ENCODE peak calls at places on chromosome 18, in eight cellular contexts. I, U, A, Q, P, Z, K and X are unnamed samples.

GRCh38 chr18:26307161-26307773 is 81.0 kb downstream of the TAF4B start:
- DNase-seq in A (no peak), I (peak), Z (no peak), P (no peak), Q (peak), U (peak), K (peak), X (peak)

GRCh38 chr18:36149514-36150289 is 20.0 kb downstream of the ELP2 start:
- DNase-seq in I (peak), U (no peak), A (no peak), P (no peak), Q (no peak), Z (no peak), K (no peak), X (no peak)

GRCh38 chr18:79798999-79799370 is 1.2 kb downstream of the KCNG2 start:
- DNase-seq in I (no peak), U (peak), K (no peak), P (no peak), A (no peak), Z (no peak), Q (no peak), X (no peak)

GRCh38 chr18:9209230-9209629 is 72.6 kb downstream of the ANKRD12 start:
- DNase-seq in A (no peak), I (no peak), Z (no peak), U (no peak), K (no peak), Q (no peak), P (no peak), X (no peak)

GRCh38 chr18:21191596-21192307 is 50.3 kb upstream of the GREB1L start:
- DNase-seq in Z (no peak), K (peak), Q (peak), P (peak), A (no peak), U (peak), I (no peak), X (peak)

GRCh38 chr18:13376841-13377351 is 158.3 kb downstream of the LDLRAD4 start:
- DNase-seq in P (peak), I (no peak), K (no peak), Q (no peak), U (no peak), Z (peak), A (no peak), X (no peak)

GRCh38 chr18:42801706-42802105 is 313.8 kb downstream of the RIT2 start:
- DNase-seq in Z (no peak), P (no peak), Q (peak), U (no peak), K (no peak), I (no peak), A (no peak), X (no peak)

GRCh38 chr18:65091737-65092329 is 659.0 kb upstream of the CDH7 start:
- DNase-seq in K (peak), I (no peak), U (peak), A (no peak), P (no peak), Q (peak), Z (no peak), X (peak)

GRCh38 chr18:28081516-28081915 is 95.4 kb downstream of the CDH2 start:
- DNase-seq in P (no peak), Q (no peak), Z (no peak), I (no peak), A (no peak), K (no peak), U (no peak), X (no peak)

GRCh38 chr18:10059610-10060468 is 146.0 kb downstream of the VAPA start:
- DNase-seq in Z (no peak), K (no peak), A (no peak), U (peak), Q (no peak), P (no peak), I (no peak), X (no peak)

GRCh38 chr18:35672897-35673296 is 91.4 kb downstream of the GALNT1 start:
- DNase-seq in U (peak), P (no peak), Z (no peak), Q (peak), K (peak), A (no peak), I (no peak), X (no peak)

GRCh38 chr18:61244632-61245031 is 88.6 kb upstream of the CDH20 start:
- DNase-seq in Q (no peak), Z (no peak), A (no peak), K (no peak), P (no peak), U (no peak), I (no peak), X (no peak)

GRCh38 chr18:54023471-54023870 is 201.0 kb downstream of the MBD2 start:
- DNase-seq in K (no peak), Q (peak), P (no peak), I (no peak), U (no peak), A (no peak), Z (no peak), X (no peak)